ENCODE peak calls at places on chromosomes 3 and 15, in six cellular contexts. E is small intestine; Q is body of pancreas; S is dorsolateral prefrontal cortex; A is pancreas; D is CD4-positive, alpha-beta T cell. B is an unnamed sample.

GRCh38 chr15:74977599-74977998 is 17.8 kb upstream of the SCAMP5 start:
- DNase-seq in Q (no peak), E (no peak), D (no peak), S (no peak), A (no peak), B (no peak)

GRCh38 chr15:71551566-71551965 is 258.8 kb upstream of the NR2E3 start:
- DNase-seq in A (no peak), S (no peak), D (no peak), Q (no peak), E (no peak), B (no peak)

GRCh38 chr3:53154731-53155320 is 6.2 kb upstream of the PRKCD start:
- DNase-seq in S (no peak), A (no peak), E (no peak), Q (peak; percentile 29), D (no peak), B (peak; percentile 54)

GRCh38 chr3:106619-107018 is 89.9 kb upstream of the CHL1 start:
- DNase-seq in Q (no peak), S (no peak), D (no peak), E (no peak), A (no peak), B (no peak)

GRCh38 chr3:37402351-37402750 is 228.0 kb upstream of the LRRFIP2 start:
- DNase-seq in E (no peak), A (no peak), Q (no peak), S (no peak), D (no peak), B (no peak)

GRCh38 chr3:159158213-159158612 is 356.4 kb downstream of the MFSD1 start:
- DNase-seq in D (no peak), A (no peak), E (no peak), Q (no peak), S (no peak), B (no peak)

GRCh38 chr3:87088984-87089841 is 98.3 kb upstream of the VGLL3 start:
- DNase-seq in E (peak; percentile 57), A (peak; percentile 48), Q (peak; percentile 49), D (no peak), S (peak; percentile 71), B (peak; percentile 72)

GRCh38 chr15:52103217-52104207 is 9.1 kb downstream of the BCL2L10 start:
- DNase-seq in A (no peak), Q (no peak), E (no peak), S (no peak), D (no peak), B (no peak)

GRCh38 chr3:128254066-128254590 is 100.8 kb downstream of the EEFSEC start:
- DNase-seq in A (no peak), D (no peak), E (no peak), Q (no peak), S (no peak), B (no peak)

GRCh38 chr15:95674031-95674430 is 656.5 kb upstream of the NR2F2 start:
- DNase-seq in D (no peak), Q (no peak), E (no peak), A (no peak), S (no peak), B (no peak)

GRCh38 chr3:193057616-193058015 is 140.0 kb upstream of the MB21D2 start:
- DNase-seq in A (no peak), D (no peak), Q (no peak), S (no peak), E (no peak), B (no peak)
- H3K27ac ChIP-seq in A (no peak overlapping the region), D (no peak overlapping the region), Q (no peak overlapping the region), S (no peak overlapping the region), E (no peak overlapping the region), B (no peak overlapping the region)

DNA sequence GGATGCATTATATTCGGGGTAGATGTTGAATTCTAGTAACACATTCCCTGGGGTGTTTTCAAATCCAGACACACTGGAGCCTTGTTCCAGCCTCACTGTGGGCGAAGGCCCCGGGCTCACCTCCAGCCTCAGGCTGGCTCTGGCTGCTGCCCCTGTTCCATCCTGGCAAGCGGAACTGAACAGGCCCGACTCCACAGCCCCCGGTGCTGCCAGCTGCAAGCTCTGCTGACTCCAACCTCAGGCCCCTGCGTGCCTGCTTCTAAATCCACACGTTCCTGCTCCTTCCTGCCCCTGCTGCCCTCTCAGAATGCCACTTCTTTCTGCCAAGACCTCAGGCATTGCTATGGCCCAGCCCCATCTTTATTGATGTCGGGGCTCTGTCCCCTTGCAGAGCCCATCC is 90.6 kb downstream of the LIPC start:
- DNase-seq in A (no peak), E (no peak), Q (no peak), D (no peak), S (peak; percentile 80), B (peak; percentile 76)
- H3K27ac ChIP-seq in A (no peak overlapping the region), E (no peak overlapping the region), Q (peak overlapping the region; percentile 63), D (no peak overlapping the region), S (peak overlapping the region; percentile 79), B (peak overlapping the region; percentile 80)

DNA sequence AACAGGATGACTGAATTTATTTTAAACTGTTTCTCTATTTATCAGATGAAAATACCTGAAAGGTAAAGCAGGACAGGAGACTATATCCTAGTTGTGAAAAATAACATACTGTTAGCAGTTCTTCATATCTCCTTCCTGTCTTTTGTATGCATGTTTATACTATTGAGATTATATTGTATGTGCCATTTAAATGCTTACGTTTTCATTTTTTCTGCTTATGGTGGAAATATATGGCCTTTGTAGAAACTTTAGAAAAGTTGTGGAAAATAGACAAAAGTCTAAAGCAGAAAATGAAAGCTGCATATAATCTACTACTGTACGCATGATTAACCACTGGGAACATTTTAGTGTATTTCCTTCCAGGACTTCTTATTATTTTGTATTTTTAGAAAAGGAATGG is 2.1 kb upstream of the PPM1L start:
- DNase-seq in A (no peak), S (no peak), Q (no peak), E (no peak), D (no peak), B (no peak)
- H3K27ac ChIP-seq in A (no peak overlapping the region), S (peak overlapping the region; percentile 94), Q (peak overlapping the region; percentile 99), E (no peak overlapping the region), D (no peak overlapping the region), B (peak overlapping the region; percentile 95)

DNA sequence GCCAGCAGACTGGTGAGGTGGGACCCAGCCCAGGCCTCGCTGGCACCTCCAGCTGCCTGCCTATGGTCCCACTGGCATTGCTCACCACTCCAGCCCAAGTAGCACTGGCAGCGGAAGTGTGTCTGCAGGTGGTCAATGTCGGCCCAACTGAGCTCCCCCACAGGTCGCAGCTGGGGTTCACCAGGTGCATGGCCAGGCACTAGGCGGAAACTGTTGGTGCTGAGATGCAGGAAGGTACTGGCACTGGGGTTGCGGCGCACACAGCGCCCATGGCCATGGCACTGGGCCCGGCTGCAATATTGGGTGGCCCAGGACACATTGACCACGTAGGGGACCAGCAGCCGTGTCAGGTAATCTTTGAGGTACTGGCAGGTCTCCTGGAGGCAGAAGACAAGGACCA is 4.4 kb downstream of the HYAL2 start:
- DNase-seq in D (no peak), S (no peak), Q (no peak), E (no peak), A (no peak), B (no peak)
- H3K27ac ChIP-seq in D (no peak overlapping the region), S (no peak overlapping the region), Q (peak overlapping the region; percentile 12), E (no peak overlapping the region), A (no peak overlapping the region), B (no peak overlapping the region)

GRCh38 chr3:121658716-121659435 is 1.8 kb downstream of the HCLS1 start:
- DNase-seq in A (no peak), Q (no peak), E (no peak), S (no peak), D (no peak), B (no peak)
- H3K27ac ChIP-seq in A (no peak overlapping the region), Q (no peak overlapping the region), E (no peak overlapping the region), S (no peak overlapping the region), D (peak overlapping the region; percentile 83), B (no peak overlapping the region)

GRCh38 chr15:34122771-34123183 is 20.9 kb downstream of the PGBD4 start:
- DNase-seq in S (no peak), D (no peak), E (no peak), A (no peak), Q (no peak), B (no peak)
- H3K27ac ChIP-seq in S (no peak overlapping the region), D (no peak overlapping the region), E (no peak overlapping the region), A (no peak overlapping the region), Q (no peak overlapping the region), B (no peak overlapping the region)